ENCODE peak calls at places on chromosomes 7 and 10, in eight cellular contexts. H is neural crest cell, R is IMR-90, F is type B pancreatic cell, Z is fibroblast of pulmonary artery, A is DND-41, B is brain microvascular endothelial cell, U is mesothelial cell of epicardium. K is an unnamed sample.

GRCh38 chr10:97408496-97408992 is 7.4 kb upstream of the RRP12 start:
- DNase-seq in H (no peak), R (no peak), F (no peak), Z (no peak), A (no peak), B (no peak), U (no peak), K (no peak)

GRCh38 chr10:31154996-31155395 is 123.3 kb upstream of the ZNF438 start:
- DNase-seq in H (no peak), R (no peak), F (no peak), Z (no peak), A (no peak), B (no peak), U (no peak), K (no peak)

GRCh38 chr10:49123981-49124920 is 8.9 kb upstream of the VSTM4 start:
- DNase-seq in H (no peak), R (no peak), F (no peak), Z (no peak), A (no peak), B (no peak), U (no peak), K (no peak)

GRCh38 chr10:1807196-1807595 is 69.9 kb upstream of the ADARB2 start:
- DNase-seq in H (no peak), R (no peak), F (no peak), Z (no peak), A (no peak), B (no peak), U (no peak), K (no peak)

GRCh38 chr10:3435671-3436070 is 263.1 kb upstream of the PITRM1 start:
- DNase-seq in H (no peak), R (peak; percentile 84), F (no peak), Z (peak; percentile 78), A (no peak), B (no peak), U (no peak), K (no peak)

GRCh38 chr7:66859794-66860645 is 61.0 kb upstream of the TMEM248 start:
- DNase-seq in H (no peak), R (peak; percentile 42), F (no peak), Z (no peak), A (no peak), B (no peak), U (no peak), K (no peak)

GRCh38 chr7:129401968-129402860 is 32.0 kb upstream of the STRIP2 start:
- DNase-seq in H (no peak), R (no peak), F (no peak), Z (peak; percentile 8), A (no peak), B (no peak), U (no peak), K (peak; percentile 31)

GRCh38 chr10:88933584-88933983 is 19.0 kb downstream of the ACTA2 start:
- DNase-seq in H (no peak), R (no peak), F (no peak), Z (no peak), A (no peak), B (no peak), U (no peak), K (no peak)

GRCh38 chr7:66739953-66740301 is 606 bp upstream of the RABGEF1 start:
- DNase-seq in H (no peak), R (no peak), F (no peak), Z (peak; percentile 9), A (no peak), B (no peak), U (no peak), K (no peak)

GRCh38 chr10:70987396-70988130 is 99.2 kb upstream of the PCBD1 start:
- DNase-seq in H (no peak), R (no peak), F (no peak), Z (no peak), A (no peak), B (no peak), U (no peak), K (no peak)

GRCh38 chr7:48042216-48042615 is 6.9 kb downstream of the C7orf57 start:
- DNase-seq in H (no peak), R (peak; percentile 7), F (no peak), Z (peak; percentile 83), A (no peak), B (peak; percentile 11), U (no peak), K (no peak)

GRCh38 chr10:99234067-99234738 is 1.4 kb downstream of the HPSE2 start:
- DNase-seq in H (peak; percentile 18), R (peak; percentile 31), F (peak; percentile 72), Z (peak; percentile 52), A (no peak), B (peak; percentile 14), U (peak; percentile 60), K (peak; percentile 89)

GRCh38 chr10:4243651-4244050 is 458.6 kb upstream of the KLF6 start:
- DNase-seq in H (no peak), R (peak; percentile 100), F (no peak), Z (peak; percentile 99), A (no peak), B (peak; percentile 98), U (no peak), K (no peak)

GRCh38 chr7:35801392-35802101 is 690 bp downstream of the SEPTIN7 start:
- DNase-seq in H (peak; percentile 51), R (peak; percentile 65), F (peak; percentile 81), Z (peak; percentile 77), A (peak; percentile 81), B (peak; percentile 43), U (peak; percentile 76), K (peak; percentile 57)

GRCh38 chr7:35802649-35803048 is 1.8 kb downstream of the SEPTIN7 start:
- DNase-seq in H (no peak), R (peak; percentile 15), F (no peak), Z (no peak), A (peak; percentile 35), B (no peak), U (no peak), K (peak; percentile 18)

GRCh38 chr7:35799846-35800717 is 775 bp upstream of the SEPTIN7 start:
- DNase-seq in H (peak; percentile 85), R (peak; percentile 82), F (peak; percentile 89), Z (peak; percentile 90), A (peak; percentile 88), B (peak; percentile 79), U (peak; percentile 85), K (peak; percentile 75)

GRCh38 chr7:35800718-35801391 is at the start of gene SEPTIN7:
- DNase-seq in H (peak; percentile 97), R (peak; percentile 99), F (peak; percentile 99), Z (peak; percentile 99), A (peak; percentile 99), B (peak; percentile 97), U (peak; percentile 99), K (peak; percentile 95)

DNA sequence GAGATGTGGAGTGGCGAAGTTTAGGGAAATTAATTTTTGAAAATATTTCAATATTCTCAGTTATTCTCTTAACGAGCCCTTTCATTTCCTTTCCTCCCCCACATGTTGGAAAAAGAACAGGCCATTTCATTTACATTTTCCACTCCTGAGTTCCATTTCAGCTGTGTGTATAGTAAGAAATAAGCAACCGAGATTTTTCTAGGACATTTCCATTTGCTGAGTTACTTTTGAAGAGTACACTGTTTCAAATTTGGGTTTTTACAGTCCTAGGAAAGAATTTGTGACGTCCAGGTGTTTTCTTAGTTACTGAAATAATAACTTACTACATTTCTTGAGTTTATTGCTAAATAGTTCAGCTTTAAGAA is 1.2 kb downstream of the SEPTIN7 start:
- DNase-seq in H (no peak), R (no peak), F (no peak), Z (no peak), A (no peak), B (no peak), U (no peak), K (no peak)
- TF ChIP-seq CTCF in H (no peak), R (no peak), F (peak; percentile 2), Z (no peak), A (no peak), B (no peak), U (no peak), K (no peak)

DNA sequence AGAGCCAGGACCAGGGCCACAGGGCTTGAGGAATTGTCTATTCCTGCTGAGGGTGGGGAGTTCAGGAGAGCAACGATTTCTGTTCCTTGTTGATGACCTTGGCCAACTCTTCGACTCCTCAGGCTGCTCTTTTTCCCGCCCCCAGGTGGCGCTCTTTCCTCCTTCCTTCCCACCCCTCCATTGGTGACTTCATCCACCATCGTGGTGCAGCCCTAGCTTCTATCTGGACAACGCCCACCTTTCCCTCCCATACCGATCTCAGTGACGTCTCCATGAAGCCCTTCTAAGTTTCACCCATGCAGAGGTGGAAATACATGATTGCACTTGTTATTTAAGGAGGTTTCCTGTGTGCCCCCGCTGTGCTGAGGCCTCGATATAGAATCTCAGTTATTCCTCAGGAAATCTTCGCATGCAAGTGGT is 22.1 kb upstream of the CARD11 start:
- DNase-seq in H (peak; percentile 30), R (peak; percentile 4), F (no peak), Z (peak; percentile 33), A (peak; percentile 39), B (peak; percentile 14), U (no peak), K (peak; percentile 66)
- TF ChIP-seq CTCF in H (peak; percentile 63), R (no peak), F (peak; percentile 72), Z (peak; percentile 50), A (peak; percentile 73), B (peak; percentile 76), U (peak; percentile 63), K (peak; percentile 70)

DNA sequence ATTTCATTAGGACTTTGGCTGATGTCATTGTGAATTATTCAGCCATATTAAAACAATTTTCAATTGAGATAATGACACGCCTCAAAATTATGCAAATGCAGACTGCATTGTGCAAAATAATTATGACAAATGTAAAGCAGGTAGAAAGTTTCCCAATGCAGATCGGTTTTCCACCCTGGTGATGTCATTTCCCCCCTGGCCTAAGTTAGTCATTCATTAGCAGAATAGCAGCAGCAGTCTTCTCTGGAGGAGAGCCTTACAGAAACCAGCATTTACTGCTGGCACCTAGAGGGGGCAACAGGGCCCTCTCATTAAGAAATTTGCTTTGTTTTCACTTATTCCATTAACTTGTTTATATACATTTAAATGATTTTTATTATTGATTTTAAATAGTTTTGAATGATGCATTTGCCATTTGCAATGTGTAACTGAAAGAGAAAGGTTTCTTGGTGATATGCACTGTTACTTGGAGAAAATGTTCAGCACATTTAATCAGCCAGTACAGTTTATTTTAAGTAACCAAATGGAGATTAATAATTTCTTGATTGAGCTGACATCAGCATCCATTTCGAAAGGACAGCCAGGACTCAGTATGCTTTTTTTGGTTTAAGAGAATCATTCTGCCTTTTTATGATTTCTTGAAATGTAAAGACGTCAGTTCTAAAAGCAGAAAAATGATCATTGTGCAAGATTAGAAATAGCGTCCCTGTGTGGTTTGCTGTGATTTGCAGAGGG is 3.4 kb downstream of the ARID5B start:
- DNase-seq in H (no peak), R (peak; percentile 80), F (no peak), Z (peak; percentile 81), A (no peak), B (peak; percentile 66), U (no peak), K (peak; percentile 60)
- TF ChIP-seq CTCF in H (peak; percentile 35), R (peak; percentile 43), F (peak; percentile 47), Z (peak; percentile 42), A (peak; percentile 23), B (peak; percentile 57), U (no peak), K (peak; percentile 11)

DNA sequence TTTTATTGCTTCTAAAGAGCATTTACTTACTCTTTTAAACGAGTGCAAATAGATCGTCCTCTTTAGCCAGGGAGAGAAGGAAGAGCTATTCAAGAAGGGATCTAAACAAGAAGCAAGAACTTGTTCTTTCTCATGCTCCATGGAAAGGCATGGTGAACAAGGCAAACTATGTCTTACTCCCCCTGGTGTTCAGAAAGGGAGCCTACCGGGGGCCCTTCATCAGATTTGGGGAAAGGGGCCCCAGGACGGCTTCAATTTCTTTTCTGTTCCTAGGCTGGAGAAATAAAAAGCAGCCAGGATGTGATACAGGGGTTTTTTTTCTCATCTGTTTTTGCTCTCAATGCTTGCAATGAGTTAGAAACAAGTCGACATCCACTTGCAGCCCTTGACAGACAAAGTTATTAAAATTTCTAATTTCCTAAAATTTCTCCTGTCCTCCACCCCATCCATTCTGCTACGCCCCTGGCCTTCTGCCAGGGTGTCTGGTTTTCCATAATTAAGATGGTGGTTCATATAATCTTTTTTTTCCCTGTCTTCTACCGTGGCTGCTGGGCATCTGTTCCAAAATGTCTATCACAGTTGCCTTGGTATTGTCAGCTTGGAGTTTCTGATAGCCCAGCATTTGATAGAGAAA is 214.4 kb downstream of the CREB5 start:
- DNase-seq in H (peak; percentile 29), R (peak; percentile 36), F (no peak), Z (peak; percentile 61), A (peak; percentile 14), B (peak; percentile 15), U (peak; percentile 41), K (peak; percentile 37)
- TF ChIP-seq CTCF in H (peak; percentile 77), R (peak; percentile 52), F (peak; percentile 83), Z (peak; percentile 73), A (peak; percentile 56), B (peak; percentile 83), U (peak; percentile 53), K (peak; percentile 57)

K was measured in GM10248.